ENCODE peak calls at places on chromosomes 3 and 15, in seven cellular contexts. B is mucosa of descending colon; H is NB4; W is GM13976; O is progenitor cell of endocrine pancreas; V is activated CD8-positive, alpha-beta T cell treated with anti-CD3 and anti-CD28 coated beads for 36 hours; L is pancreas. X is an unnamed sample.
A peak's percentile ranks its signal among the peaks of the same experiment; 100 is the strongest.

GRCh38 chr3:134030382-134030753 is 643 bp upstream of the SLCO2A1 start:
- DNase-seq in W (no peak), H (no peak), B (no peak), V (peak; percentile 9), L (no peak), O (peak; percentile 27), X (no peak)

GRCh38 chr3:46908294-46908985 is 30.9 kb downstream of the PTH1R start:
- DNase-seq in L (no peak), O (no peak), B (peak; percentile 23), V (no peak), H (no peak), W (no peak), X (peak; percentile 11)

GRCh38 chr3:108021533-108021932 is 69.3 kb downstream of the CD47 start:
- DNase-seq in B (no peak), O (no peak), L (no peak), H (no peak), V (no peak), W (no peak), X (no peak)

GRCh38 chr3:128067481-128067880 is 15.2 kb downstream of the SEC61A1 start:
- DNase-seq in W (no peak), V (no peak), L (no peak), B (no peak), O (no peak), H (no peak), X (no peak)

GRCh38 chr15:101542306-101543025 is 53.0 kb upstream of the PCSK6 start:
- DNase-seq in W (peak; percentile 63), V (no peak), L (no peak), B (no peak), H (no peak), O (no peak), X (no peak)

GRCh38 chr3:141945726-141946125 is 69.3 kb downstream of the ATP1B3 start:
- DNase-seq in V (no peak), O (no peak), H (no peak), W (no peak), B (no peak), L (no peak), X (no peak)

GRCh38 chr3:102092617-102093466 is 243.5 kb downstream of the NFKBIZ start:
- DNase-seq in V (peak; percentile 40), B (no peak), O (no peak), W (no peak), H (no peak), L (no peak), X (no peak)

GRCh38 chr15:25545017-25545416 is 106.2 kb upstream of the UBE3A start:
- DNase-seq in W (no peak), H (peak; percentile 18), O (no peak), L (no peak), B (no peak), V (no peak), X (no peak)

GRCh38 chr3:140568131-140568530 is 109.7 kb upstream of the TRIM42 start:
- DNase-seq in H (no peak), L (no peak), W (no peak), V (no peak), B (no peak), O (no peak), X (no peak)

GRCh38 chr15:62940755-62941361 is 101.7 kb upstream of the TPM1 start:
- DNase-seq in W (peak; percentile 32), O (no peak), H (peak; percentile 48), L (peak; percentile 28), V (no peak), B (peak; percentile 37), X (no peak)

GRCh38 chr15:47293763-47294162 is 423.5 kb upstream of the SEMA6D start:
- DNase-seq in H (no peak), W (no peak), L (no peak), O (no peak), V (no peak), B (peak; percentile 25), X (no peak)

GRCh38 chr3:149487598-149488197 is 13.2 kb downstream of the TM4SF4 start:
- DNase-seq in L (no peak), B (no peak), W (peak; percentile 38), V (peak; percentile 64), O (peak; percentile 18), H (peak; percentile 48), X (no peak)
- TF ChIP-seq CTCF in L (peak; percentile 20), B (no peak), W (peak; percentile 55), V (peak; percentile 63), O (peak; percentile 53), H (peak; percentile 63), X (no peak)

GRCh38 chr3:27138005-27138404 is 231.2 kb downstream of the NEK10 start:
- DNase-seq in L (no peak), B (no peak), H (no peak), V (no peak), O (no peak), W (no peak), X (no peak)

GRCh38 chr3:27130796-27131195 is 238.4 kb downstream of the NEK10 start:
- DNase-seq in O (no peak), B (no peak), W (no peak), L (no peak), V (no peak), H (no peak), X (no peak)

GRCh38 chr3:27133062-27133461 is 236.1 kb downstream of the NEK10 start:
- DNase-seq in L (no peak), W (no peak), H (no peak), O (no peak), B (no peak), V (no peak), X (no peak)

GRCh38 chr3:27138562-27138961 is 230.6 kb downstream of the NEK10 start:
- DNase-seq in H (no peak), B (no peak), L (no peak), V (no peak), W (no peak), O (no peak), X (no peak)

DNA sequence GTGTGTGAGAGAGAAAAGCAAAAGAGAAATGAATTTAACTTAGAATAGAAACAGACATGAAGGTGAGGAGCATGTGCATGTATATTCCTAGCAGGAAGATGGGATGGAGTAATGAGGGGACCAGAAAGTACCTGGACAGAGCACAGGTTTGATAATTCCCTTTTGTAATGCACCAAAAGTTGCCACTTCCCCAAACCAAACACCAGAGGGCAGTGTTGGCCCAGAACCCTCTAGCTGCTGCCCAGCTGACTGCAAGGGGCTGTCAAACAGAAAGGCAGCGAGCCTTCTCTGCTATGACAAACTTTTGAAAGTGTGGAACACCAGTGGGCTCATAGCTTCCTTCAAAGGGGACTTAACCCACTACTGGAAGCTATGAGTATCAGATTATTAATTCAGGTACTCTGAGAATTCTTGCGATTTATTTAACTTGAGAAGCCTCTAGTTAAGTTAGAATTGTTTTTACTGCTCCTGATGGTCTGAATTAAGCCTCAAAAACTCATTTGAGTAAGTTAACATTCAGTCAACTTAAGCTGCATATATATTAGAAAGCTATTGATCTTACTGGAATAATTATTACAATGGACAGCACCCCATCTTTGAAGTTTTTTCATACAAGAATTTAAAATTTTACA is 234.9 kb downstream of the NEK10 start:
- DNase-seq in O (peak; percentile 50), H (peak; percentile 69), B (peak; percentile 65), V (peak; percentile 71), L (peak; percentile 64), W (peak; percentile 42), X (peak; percentile 27)
- TF ChIP-seq CTCF in O (peak; percentile 91), H (peak; percentile 74), B (peak; percentile 67), V (peak; percentile 90), L (peak; percentile 85), W (peak; percentile 93), X (peak; percentile 83)

GRCh38 chr3:42655331-42655888 is 1.9 kb downstream of the ZBTB47 start:
- DNase-seq in H (no peak), V (no peak), W (peak; percentile 42), L (peak; percentile 52), B (no peak), O (no peak), X (no peak)

GRCh38 chr3:42653560-42654330 is at the start of gene ZBTB47:
- DNase-seq in V (no peak), W (peak; percentile 56), L (peak; percentile 51), H (peak; percentile 58), B (peak; percentile 65), O (no peak), X (no peak)

GRCh38 chr3:42653303-42653559 is 266 bp upstream of the ZBTB47 start:
- DNase-seq in B (no peak), O (no peak), H (no peak), V (no peak), W (no peak), L (no peak), X (no peak)

GRCh38 chr3:42655980-42656679 is 2.6 kb downstream of the ZBTB47 start:
- DNase-seq in O (no peak), H (no peak), L (peak; percentile 37), W (peak; percentile 34), B (no peak), V (no peak), X (no peak)

DNA sequence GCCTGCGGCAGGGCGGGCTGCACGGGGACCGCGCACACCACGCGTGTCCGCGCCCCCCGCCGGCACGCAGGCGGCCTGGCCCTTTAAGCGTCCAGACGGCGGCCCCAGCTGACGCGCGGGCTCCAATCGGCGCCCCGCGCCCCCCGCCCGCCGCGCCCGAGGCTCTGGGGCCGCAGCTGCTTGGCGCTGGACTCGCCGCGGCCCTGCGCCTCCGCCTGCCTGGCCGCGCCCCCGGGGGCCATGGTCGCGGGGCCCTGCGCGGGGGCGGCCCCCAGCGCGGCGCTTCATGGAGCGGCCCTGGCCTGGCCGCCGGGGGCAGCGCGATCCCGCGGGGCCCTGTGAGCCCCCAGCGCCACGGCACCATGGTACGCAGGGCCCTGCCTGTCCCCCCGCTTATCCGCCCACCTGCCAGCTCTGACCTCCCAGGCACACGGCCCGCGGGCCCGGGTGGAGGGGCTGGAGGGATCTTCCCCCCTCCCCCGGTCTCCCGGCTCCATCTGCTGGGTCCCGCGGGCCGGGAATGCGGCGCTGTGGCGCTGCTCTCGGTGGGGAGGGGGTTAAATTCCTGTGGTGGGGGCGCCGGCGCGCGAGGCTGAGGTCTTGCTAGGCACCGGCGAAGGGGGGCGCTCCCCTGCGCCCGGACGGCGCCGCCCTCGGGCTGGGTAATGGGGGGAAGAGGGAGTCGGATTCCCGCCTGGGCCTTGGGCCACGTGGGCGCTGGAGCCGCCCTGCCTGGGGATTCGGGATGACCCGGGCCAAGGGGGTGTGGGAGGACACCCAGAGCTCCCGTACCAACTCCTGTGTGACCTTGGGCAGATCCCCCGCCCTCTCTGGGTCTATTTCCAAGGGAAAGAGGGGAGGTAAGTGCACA is 1.1 kb downstream of the ZBTB47 start:
- DNase-seq in H (peak; percentile 43), V (no peak), L (peak; percentile 66), B (peak; percentile 65), W (peak; percentile 77), O (peak; percentile 57), X (no peak)
- TF ChIP-seq CTCF in H (no peak), V (no peak), L (no peak), B (no peak), W (no peak), O (peak; percentile 42), X (no peak)

GRCh38 chr15:95180530-95180929 is 949.2 kb downstream of the MCTP2 start:
- DNase-seq in V (no peak), W (no peak), O (no peak), L (no peak), H (no peak), B (no peak), X (no peak)
- TF ChIP-seq CTCF in V (no peak), W (no peak), O (no peak), L (no peak), H (no peak), B (no peak), X (no peak)

GRCh38 chr3:55893045-55893664 is 406.0 kb upstream of the WNT5A start:
- DNase-seq in V (no peak), W (no peak), L (no peak), H (no peak), O (no peak), B (no peak), X (no peak)
- TF ChIP-seq CTCF in V (no peak), W (no peak), L (no peak), H (no peak), O (no peak), B (no peak), X (no peak)